ENCODE peak calls at places on chromosomes 13 and 19, in four cellular contexts. N is EL; R is stimulated activated effector memory CD8-positive, alpha-beta T cell treated with anti-CD3 and anti-CD28 coated beads, Interleukin-12 subunit alpha, Interleukin-12 subunit beta, amount 100 ng/mL, for 72 hours; G is ecto neural progenitor cell. Y is an unnamed sample.

GRCh38 chr13:60164490-60164889 is 762 bp upstream of the DIAPH3 start:
- DNase-seq in R (no peak), N (no peak), G (no peak), Y (no peak)

GRCh38 chr13:24407844-24408243 is 98.5 kb downstream of the C1QTNF9 start:
- DNase-seq in N (no peak), G (no peak), R (no peak), Y (no peak)

GRCh38 chr13:36724141-36724540 is 50.3 kb downstream of the SERTM1 start:
- DNase-seq in G (no peak), N (no peak), R (no peak), Y (no peak)

GRCh38 chr13:32381539-32381938 is 46.4 kb downstream of the N4BP2L1 start:
- DNase-seq in N (peak; percentile 2), R (no peak), G (no peak), Y (no peak)

GRCh38 chr19:18205180-18205915 is 1.5 kb upstream of the RAB3A start:
- DNase-seq in G (peak; percentile 74), R (peak; percentile 46), N (peak; percentile 75), Y (no peak)

GRCh38 chr13:85990397-85990796 is 191.2 kb upstream of the SLITRK6 start:
- DNase-seq in G (no peak), N (no peak), R (no peak), Y (no peak)

GRCh38 chr13:107576430-107576829 is 638.9 kb downstream of the LIG4 start:
- DNase-seq in R (no peak), G (no peak), N (no peak), Y (no peak)

GRCh38 chr13:31134055-31134711 is 27.5 kb downstream of the HSPH1 start:
- DNase-seq in N (no peak), G (no peak), R (no peak), Y (no peak)

GRCh38 chr19:1070931-1071791 is 4.2 kb downstream of the ARHGAP45 start:
- DNase-seq in N (no peak), R (no peak), G (peak; percentile 66), Y (no peak)

GRCh38 chr13:89846890-89847585 is 1500.4 kb upstream of the MIR17HG start:
- DNase-seq in N (peak; percentile 1), G (no peak), R (no peak), Y (no peak)

GRCh38 chr19:18514800-18515682 is 6.8 kb downstream of the ELL start:
- DNase-seq in R (no peak), N (peak; percentile 43), G (no peak), Y (no peak)

GRCh38 chr13:111897846-111898215 is 169.1 kb upstream of the SOX1 start:
- DNase-seq in R (no peak), N (no peak), G (peak; percentile 36), Y (peak; percentile 24)

GRCh38 chr13:85529216-85529590 is 270.0 kb downstream of the SLITRK6 start:
- DNase-seq in R (no peak), N (peak; percentile 51), G (no peak), Y (no peak)

GRCh38 chr19:46426506-46427162 is 2.1 kb downstream of the PNMA8C start:
- DNase-seq in R (no peak), N (peak; percentile 79), G (peak; percentile 93), Y (peak; percentile 78)

GRCh38 chr19:681029-681626 is 4.9 kb downstream of the FSTL3 start:
- DNase-seq in N (no peak), G (no peak), R (no peak), Y (no peak)

GRCh38 chr19:29401712-29402421 is 123.9 kb upstream of the VSTM2B start:
- DNase-seq in N (no peak), R (no peak), G (no peak), Y (no peak)

GRCh38 chr13:110416131-110416584 is 109.1 kb downstream of the COL4A2 start:
- DNase-seq in N (no peak), R (no peak), G (no peak), Y (no peak)

GRCh38 chr19:51688665-51689571 is 4.2 kb upstream of the SPACA6 start:
- DNase-seq in G (peak; percentile 89), R (no peak), N (peak; percentile 95), Y (peak; percentile 90)

GRCh38 chr19:6856749-6857372 is 30.5 kb upstream of the ADGRE1 start:
- DNase-seq in R (no peak), N (no peak), G (no peak), Y (no peak)

Y was measured in mesothelial cell of epicardium.